ENCODE peak calls at places on chromosomes 12 and 14, in eight cellular contexts. One of them, this sample, is unnamed.
A peak's percentile ranks its signal among the peaks of the same experiment; 100 is the strongest.

GRCh38 chr12:12439636-12440035 is 82.8 kb downstream of the BORCS5 start:
- DNase-seq in EL: peak; percentile 80
- DNase-seq in psoas muscle: no peak
- DNase-seq in stromal cell of bone marrow: no peak
- DNase-seq in naive B cell: no peak
- DNase-seq in heart left ventricle: no peak
- DNase-seq in Kasumi-1: no peak
- DNase-seq in activated naive CD8-positive, alpha-beta T cell treated with anti-CD3 and anti-CD28 coated beads, Interleukin-2, amount 10 ng/mL, durations not matched to agents 7 days and 5 days: no peak
- DNase-seq in this sample: no peak

GRCh38 chr14:32202468-32202865 is 602 bp downstream of the RNU6-8 start:
- DNase-seq in psoas muscle: no peak
- DNase-seq in stromal cell of bone marrow: no peak
- DNase-seq in heart left ventricle: no peak
- DNase-seq in Kasumi-1: no peak
- DNase-seq in activated naive CD8-positive, alpha-beta T cell treated with anti-CD3 and anti-CD28 coated beads, Interleukin-2, amount 10 ng/mL, durations not matched to agents 7 days and 5 days: no peak
- DNase-seq in naive B cell: no peak
- DNase-seq in EL: peak; percentile 30
- DNase-seq in this sample: peak; percentile 67

GRCh38 chr12:46179693-46180452 is 89.0 kb downstream of the SLC38A1 start:
- DNase-seq in EL: no peak
- DNase-seq in heart left ventricle: no peak
- DNase-seq in naive B cell: peak; percentile 33
- DNase-seq in psoas muscle: no peak
- DNase-seq in Kasumi-1: peak; percentile 15
- DNase-seq in activated naive CD8-positive, alpha-beta T cell treated with anti-CD3 and anti-CD28 coated beads, Interleukin-2, amount 10 ng/mL, durations not matched to agents 7 days and 5 days: no peak
- DNase-seq in stromal cell of bone marrow: no peak
- DNase-seq in this sample: no peak

GRCh38 chr14:21070083-21070609 is at the start of gene ARHGEF40:
- DNase-seq in Kasumi-1: no peak
- DNase-seq in heart left ventricle: peak; percentile 89
- DNase-seq in EL: peak; percentile 63
- DNase-seq in activated naive CD8-positive, alpha-beta T cell treated with anti-CD3 and anti-CD28 coated beads, Interleukin-2, amount 10 ng/mL, durations not matched to agents 7 days and 5 days: peak; percentile 40
- DNase-seq in psoas muscle: peak; percentile 86
- DNase-seq in stromal cell of bone marrow: no peak
- DNase-seq in naive B cell: peak; percentile 19
- DNase-seq in this sample: peak; percentile 46

GRCh38 chr12:60148109-60148508 is 552.3 kb downstream of the SLC16A7 start:
- DNase-seq in stromal cell of bone marrow: peak; percentile 89
- DNase-seq in activated naive CD8-positive, alpha-beta T cell treated with anti-CD3 and anti-CD28 coated beads, Interleukin-2, amount 10 ng/mL, durations not matched to agents 7 days and 5 days: no peak
- DNase-seq in naive B cell: no peak
- DNase-seq in psoas muscle: no peak
- DNase-seq in EL: peak; percentile 93
- DNase-seq in heart left ventricle: no peak
- DNase-seq in Kasumi-1: no peak
- DNase-seq in this sample: no peak

GRCh38 chr14:95265106-95266094 is 54.3 kb downstream of the CLMN start:
- DNase-seq in naive B cell: peak; percentile 78
- DNase-seq in stromal cell of bone marrow: peak; percentile 74
- DNase-seq in activated naive CD8-positive, alpha-beta T cell treated with anti-CD3 and anti-CD28 coated beads, Interleukin-2, amount 10 ng/mL, durations not matched to agents 7 days and 5 days: no peak
- DNase-seq in EL: peak; percentile 88
- DNase-seq in psoas muscle: no peak
- DNase-seq in heart left ventricle: no peak
- DNase-seq in Kasumi-1: peak; percentile 25
- DNase-seq in this sample: no peak

GRCh38 chr12:11649413-11650278 is at the start of gene ETV6:
- DNase-seq in activated naive CD8-positive, alpha-beta T cell treated with anti-CD3 and anti-CD28 coated beads, Interleukin-2, amount 10 ng/mL, durations not matched to agents 7 days and 5 days: peak; percentile 80
- DNase-seq in naive B cell: peak; percentile 75
- DNase-seq in psoas muscle: peak; percentile 77
- DNase-seq in Kasumi-1: peak; percentile 71
- DNase-seq in heart left ventricle: peak; percentile 77
- DNase-seq in EL: peak; percentile 89
- DNase-seq in stromal cell of bone marrow: peak; percentile 92
- DNase-seq in this sample: peak; percentile 86

GRCh38 chr12:20822415-20822814 is 11.9 kb downstream of the SLCO1B3 start:
- DNase-seq in psoas muscle: no peak
- DNase-seq in naive B cell: no peak
- DNase-seq in activated naive CD8-positive, alpha-beta T cell treated with anti-CD3 and anti-CD28 coated beads, Interleukin-2, amount 10 ng/mL, durations not matched to agents 7 days and 5 days: no peak
- DNase-seq in Kasumi-1: no peak
- DNase-seq in heart left ventricle: no peak
- DNase-seq in stromal cell of bone marrow: no peak
- DNase-seq in EL: no peak
- DNase-seq in this sample: no peak

GRCh38 chr12:116670859-116671258 is 67.0 kb downstream of the SPRING1 start:
- DNase-seq in Kasumi-1: no peak
- DNase-seq in heart left ventricle: no peak
- DNase-seq in activated naive CD8-positive, alpha-beta T cell treated with anti-CD3 and anti-CD28 coated beads, Interleukin-2, amount 10 ng/mL, durations not matched to agents 7 days and 5 days: no peak
- DNase-seq in psoas muscle: no peak
- DNase-seq in stromal cell of bone marrow: no peak
- DNase-seq in naive B cell: no peak
- DNase-seq in EL: no peak
- DNase-seq in this sample: no peak

GRCh38 chr12:131088701-131089525 is 135.2 kb downstream of the ADGRD1 start:
- DNase-seq in activated naive CD8-positive, alpha-beta T cell treated with anti-CD3 and anti-CD28 coated beads, Interleukin-2, amount 10 ng/mL, durations not matched to agents 7 days and 5 days: no peak
- DNase-seq in psoas muscle: no peak
- DNase-seq in naive B cell: no peak
- DNase-seq in EL: no peak
- DNase-seq in stromal cell of bone marrow: no peak
- DNase-seq in Kasumi-1: no peak
- DNase-seq in heart left ventricle: peak; percentile 28
- DNase-seq in this sample: no peak

GRCh38 chr12:131794061-131794460 is 34.1 kb upstream of the MMP17 start:
- DNase-seq in stromal cell of bone marrow: no peak
- DNase-seq in activated naive CD8-positive, alpha-beta T cell treated with anti-CD3 and anti-CD28 coated beads, Interleukin-2, amount 10 ng/mL, durations not matched to agents 7 days and 5 days: no peak
- DNase-seq in naive B cell: no peak
- DNase-seq in heart left ventricle: no peak
- DNase-seq in Kasumi-1: no peak
- DNase-seq in psoas muscle: no peak
- DNase-seq in EL: no peak
- DNase-seq in this sample: no peak

GRCh38 chr12:18723752-18724151 is 14.1 kb downstream of the PLCZ1 start:
- DNase-seq in psoas muscle: no peak
- DNase-seq in EL: peak; percentile 78
- DNase-seq in activated naive CD8-positive, alpha-beta T cell treated with anti-CD3 and anti-CD28 coated beads, Interleukin-2, amount 10 ng/mL, durations not matched to agents 7 days and 5 days: no peak
- DNase-seq in stromal cell of bone marrow: no peak
- DNase-seq in Kasumi-1: no peak
- DNase-seq in heart left ventricle: no peak
- DNase-seq in naive B cell: no peak
- DNase-seq in this sample: no peak

GRCh38 chr14:31961881-31962280 is 115.2 kb upstream of the ARHGAP5 start:
- DNase-seq in stromal cell of bone marrow: no peak
- DNase-seq in EL: no peak
- DNase-seq in naive B cell: no peak
- DNase-seq in Kasumi-1: no peak
- DNase-seq in heart left ventricle: no peak
- DNase-seq in activated naive CD8-positive, alpha-beta T cell treated with anti-CD3 and anti-CD28 coated beads, Interleukin-2, amount 10 ng/mL, durations not matched to agents 7 days and 5 days: no peak
- DNase-seq in psoas muscle: no peak
- DNase-seq in this sample: no peak

GRCh38 chr12:175250-175649 is 38.7 kb downstream of the SLC6A12 start:
- DNase-seq in EL: no peak
- DNase-seq in activated naive CD8-positive, alpha-beta T cell treated with anti-CD3 and anti-CD28 coated beads, Interleukin-2, amount 10 ng/mL, durations not matched to agents 7 days and 5 days: no peak
- DNase-seq in stromal cell of bone marrow: no peak
- DNase-seq in psoas muscle: no peak
- DNase-seq in heart left ventricle: peak; percentile 80
- DNase-seq in naive B cell: no peak
- DNase-seq in Kasumi-1: no peak
- DNase-seq in this sample: peak; percentile 50

GRCh38 chr14:76456200-76456599 is 80.3 kb downstream of the ESRRB start:
- DNase-seq in psoas muscle: no peak
- DNase-seq in heart left ventricle: no peak
- DNase-seq in stromal cell of bone marrow: peak; percentile 1
- DNase-seq in activated naive CD8-positive, alpha-beta T cell treated with anti-CD3 and anti-CD28 coated beads, Interleukin-2, amount 10 ng/mL, durations not matched to agents 7 days and 5 days: no peak
- DNase-seq in EL: peak; percentile 42
- DNase-seq in naive B cell: no peak
- DNase-seq in Kasumi-1: peak; percentile 5
- DNase-seq in this sample: peak; percentile 54

GRCh38 chr12:54601841-54602240 is 13.4 kb upstream of the PPP1R1A start:
- DNase-seq in naive B cell: no peak
- DNase-seq in stromal cell of bone marrow: no peak
- DNase-seq in Kasumi-1: no peak
- DNase-seq in psoas muscle: no peak
- DNase-seq in activated naive CD8-positive, alpha-beta T cell treated with anti-CD3 and anti-CD28 coated beads, Interleukin-2, amount 10 ng/mL, durations not matched to agents 7 days and 5 days: no peak
- DNase-seq in heart left ventricle: no peak
- DNase-seq in EL: peak; percentile 40
- DNase-seq in this sample: no peak

GRCh38 chr12:22282283-22282682 is 52.2 kb downstream of the ST8SIA1 start:
- DNase-seq in stromal cell of bone marrow: peak; percentile 88
- DNase-seq in heart left ventricle: no peak
- DNase-seq in Kasumi-1: no peak
- DNase-seq in EL: peak; percentile 84
- DNase-seq in naive B cell: no peak
- DNase-seq in activated naive CD8-positive, alpha-beta T cell treated with anti-CD3 and anti-CD28 coated beads, Interleukin-2, amount 10 ng/mL, durations not matched to agents 7 days and 5 days: no peak
- DNase-seq in psoas muscle: no peak
- DNase-seq in this sample: no peak

GRCh38 chr12:32091696-32092095 is 15.0 kb upstream of the BICD1 start:
- DNase-seq in activated naive CD8-positive, alpha-beta T cell treated with anti-CD3 and anti-CD28 coated beads, Interleukin-2, amount 10 ng/mL, durations not matched to agents 7 days and 5 days: no peak
- DNase-seq in Kasumi-1: no peak
- DNase-seq in naive B cell: no peak
- DNase-seq in EL: no peak
- DNase-seq in heart left ventricle: no peak
- DNase-seq in psoas muscle: no peak
- DNase-seq in stromal cell of bone marrow: no peak
- DNase-seq in this sample: no peak

GRCh38 chr12:130463818-130464663 is 126.4 kb downstream of the PIWIL1 start:
- DNase-seq in Kasumi-1: no peak
- DNase-seq in stromal cell of bone marrow: no peak
- DNase-seq in naive B cell: no peak
- DNase-seq in psoas muscle: peak; percentile 17
- DNase-seq in EL: no peak
- DNase-seq in activated naive CD8-positive, alpha-beta T cell treated with anti-CD3 and anti-CD28 coated beads, Interleukin-2, amount 10 ng/mL, durations not matched to agents 7 days and 5 days: no peak
- DNase-seq in heart left ventricle: no peak
- DNase-seq in this sample: no peak

GRCh38 chr12:42958271-42958674 is 368.7 kb upstream of the PRICKLE1 start:
- DNase-seq in stromal cell of bone marrow: no peak
- DNase-seq in Kasumi-1: peak; percentile 60
- DNase-seq in naive B cell: no peak
- DNase-seq in activated naive CD8-positive, alpha-beta T cell treated with anti-CD3 and anti-CD28 coated beads, Interleukin-2, amount 10 ng/mL, durations not matched to agents 7 days and 5 days: no peak
- DNase-seq in heart left ventricle: no peak
- DNase-seq in EL: no peak
- DNase-seq in psoas muscle: no peak
- DNase-seq in this sample: no peak

GRCh38 chr12:64633940-64634337 is 23.6 kb downstream of the RASSF3 start:
- DNase-seq in stromal cell of bone marrow: peak; percentile 57
- DNase-seq in Kasumi-1: no peak
- DNase-seq in naive B cell: no peak
- DNase-seq in heart left ventricle: no peak
- DNase-seq in activated naive CD8-positive, alpha-beta T cell treated with anti-CD3 and anti-CD28 coated beads, Interleukin-2, amount 10 ng/mL, durations not matched to agents 7 days and 5 days: no peak
- DNase-seq in EL: peak; percentile 74
- DNase-seq in psoas muscle: no peak
- DNase-seq in this sample: no peak

GRCh38 chr12:54355104-54355815 is 9.0 kb downstream of the GPR84 start:
- DNase-seq in Kasumi-1: no peak
- DNase-seq in psoas muscle: no peak
- DNase-seq in EL: no peak
- DNase-seq in activated naive CD8-positive, alpha-beta T cell treated with anti-CD3 and anti-CD28 coated beads, Interleukin-2, amount 10 ng/mL, durations not matched to agents 7 days and 5 days: no peak
- DNase-seq in stromal cell of bone marrow: no peak
- DNase-seq in heart left ventricle: no peak
- DNase-seq in naive B cell: no peak
- DNase-seq in this sample: no peak

GRCh38 chr12:16063728-16064127 is 152.6 kb downstream of the DERA start:
- DNase-seq in psoas muscle: no peak
- DNase-seq in Kasumi-1: no peak
- DNase-seq in stromal cell of bone marrow: no peak
- DNase-seq in EL: no peak
- DNase-seq in heart left ventricle: no peak
- DNase-seq in naive B cell: no peak
- DNase-seq in activated naive CD8-positive, alpha-beta T cell treated with anti-CD3 and anti-CD28 coated beads, Interleukin-2, amount 10 ng/mL, durations not matched to agents 7 days and 5 days: no peak
- DNase-seq in this sample: no peak

GRCh38 chr12:116731801-116732200 is 6.1 kb downstream of the SPRING1 start:
- DNase-seq in psoas muscle: no peak
- DNase-seq in activated naive CD8-positive, alpha-beta T cell treated with anti-CD3 and anti-CD28 coated beads, Interleukin-2, amount 10 ng/mL, durations not matched to agents 7 days and 5 days: no peak
- DNase-seq in Kasumi-1: no peak
- DNase-seq in stromal cell of bone marrow: no peak
- DNase-seq in EL: no peak
- DNase-seq in heart left ventricle: no peak
- DNase-seq in naive B cell: no peak
- DNase-seq in this sample: no peak

GRCh38 chr14:78586681-78587080 is 416.5 kb downstream of the NRXN3 start:
- DNase-seq in heart left ventricle: no peak
- DNase-seq in naive B cell: no peak
- DNase-seq in activated naive CD8-positive, alpha-beta T cell treated with anti-CD3 and anti-CD28 coated beads, Interleukin-2, amount 10 ng/mL, durations not matched to agents 7 days and 5 days: no peak
- DNase-seq in psoas muscle: no peak
- DNase-seq in Kasumi-1: no peak
- DNase-seq in EL: no peak
- DNase-seq in stromal cell of bone marrow: no peak
- DNase-seq in this sample: no peak

GRCh38 chr14:90839024-90839888 is 23.0 kb upstream of the TTC7B start:
- DNase-seq in naive B cell: no peak
- DNase-seq in activated naive CD8-positive, alpha-beta T cell treated with anti-CD3 and anti-CD28 coated beads, Interleukin-2, amount 10 ng/mL, durations not matched to agents 7 days and 5 days: no peak
- DNase-seq in heart left ventricle: peak; percentile 77
- DNase-seq in psoas muscle: peak; percentile 72
- DNase-seq in stromal cell of bone marrow: peak; percentile 87
- DNase-seq in Kasumi-1: no peak
- DNase-seq in EL: peak; percentile 58
- DNase-seq in this sample: no peak

GRCh38 chr14:80560800-80561199 is 349.5 kb upstream of the DIO2 start:
- DNase-seq in psoas muscle: no peak
- DNase-seq in stromal cell of bone marrow: no peak
- DNase-seq in heart left ventricle: no peak
- DNase-seq in Kasumi-1: no peak
- DNase-seq in EL: no peak
- DNase-seq in naive B cell: no peak
- DNase-seq in activated naive CD8-positive, alpha-beta T cell treated with anti-CD3 and anti-CD28 coated beads, Interleukin-2, amount 10 ng/mL, durations not matched to agents 7 days and 5 days: no peak
- DNase-seq in this sample: no peak

GRCh38 chr12:43336962-43337555 is 214.9 kb downstream of the ADAMTS20 start:
- DNase-seq in Kasumi-1: peak; percentile 65
- DNase-seq in heart left ventricle: no peak
- DNase-seq in psoas muscle: no peak
- DNase-seq in stromal cell of bone marrow: peak; percentile 24
- DNase-seq in naive B cell: peak; percentile 2
- DNase-seq in activated naive CD8-positive, alpha-beta T cell treated with anti-CD3 and anti-CD28 coated beads, Interleukin-2, amount 10 ng/mL, durations not matched to agents 7 days and 5 days: no peak
- DNase-seq in EL: peak; percentile 50
- DNase-seq in this sample: peak; percentile 29

This sample was measured in NCI-H1105 treated with DMSO at 0.1 percent for 48 hours.